ENCODE peak calls at places on chromosomes 12 and 14, in eight cellular contexts. One of them, this sample, is unnamed.

GRCh38 chr12:586318-587071 is 76.8 kb downstream of the NINJ2 start:
- DNase-seq in astrocyte: no peak
- DNase-seq in fibroblast of lung: no peak
- DNase-seq in HepG2: no peak
- DNase-seq in HCT116: no peak
- DNase-seq in keratinocyte: no peak
- DNase-seq in GM23248: no peak
- DNase-seq in endothelial cell of umbilical vein: no peak
- DNase-seq in this sample: no peak

GRCh38 chr12:107091989-107092641 is 1.2 kb downstream of the CRY1 start:
- DNase-seq in HepG2: peak; percentile 86
- DNase-seq in fibroblast of lung: peak; percentile 93
- DNase-seq in GM23248: peak; percentile 95
- DNase-seq in keratinocyte: peak; percentile 86
- DNase-seq in HCT116: peak; percentile 96
- DNase-seq in astrocyte: peak; percentile 91
- DNase-seq in endothelial cell of umbilical vein: peak; percentile 97
- DNase-seq in this sample: peak; percentile 63

GRCh38 chr14:77303417-77304156 is 17.1 kb downstream of the POMT2 start:
- DNase-seq in keratinocyte: peak; percentile 75
- DNase-seq in endothelial cell of umbilical vein: peak; percentile 96
- DNase-seq in GM23248: peak; percentile 100
- DNase-seq in HCT116: peak; percentile 54
- DNase-seq in astrocyte: peak; percentile 97
- DNase-seq in HepG2: peak; percentile 89
- DNase-seq in fibroblast of lung: peak; percentile 98
- DNase-seq in this sample: peak; percentile 75

GRCh38 chr14:68547305-68548193 is 245.3 kb downstream of the ZFP36L1 start:
- DNase-seq in astrocyte: peak; percentile 89
- DNase-seq in HCT116: peak; percentile 85
- DNase-seq in keratinocyte: peak; percentile 94
- DNase-seq in fibroblast of lung: peak; percentile 90
- DNase-seq in GM23248: peak; percentile 96
- DNase-seq in endothelial cell of umbilical vein: no peak
- DNase-seq in HepG2: no peak
- DNase-seq in this sample: peak; percentile 94

GRCh38 chr12:79298511-79298910 is 392.3 kb downstream of the PAWR start:
- DNase-seq in endothelial cell of umbilical vein: peak; percentile 26
- DNase-seq in HCT116: no peak
- DNase-seq in astrocyte: no peak
- DNase-seq in keratinocyte: no peak
- DNase-seq in HepG2: no peak
- DNase-seq in GM23248: no peak
- DNase-seq in fibroblast of lung: no peak
- DNase-seq in this sample: no peak

GRCh38 chr12:27398466-27398865 is 48.1 kb upstream of the SMCO2 start:
- DNase-seq in HepG2: no peak
- DNase-seq in astrocyte: no peak
- DNase-seq in HCT116: no peak
- DNase-seq in GM23248: no peak
- DNase-seq in fibroblast of lung: no peak
- DNase-seq in endothelial cell of umbilical vein: no peak
- DNase-seq in keratinocyte: no peak
- DNase-seq in this sample: no peak

GRCh38 chr12:127324681-127325080 is 942.3 kb upstream of the TMEM132C start:
- DNase-seq in keratinocyte: no peak
- DNase-seq in fibroblast of lung: no peak
- DNase-seq in GM23248: no peak
- DNase-seq in HCT116: no peak
- DNase-seq in astrocyte: no peak
- DNase-seq in HepG2: no peak
- DNase-seq in endothelial cell of umbilical vein: no peak
- DNase-seq in this sample: no peak

GRCh38 chr14:98932436-98933325 is 339.3 kb downstream of the BCL11B start:
- DNase-seq in keratinocyte: no peak
- DNase-seq in HepG2: no peak
- DNase-seq in astrocyte: no peak
- DNase-seq in endothelial cell of umbilical vein: no peak
- DNase-seq in GM23248: no peak
- DNase-seq in HCT116: no peak
- DNase-seq in fibroblast of lung: no peak
- DNase-seq in this sample: no peak

GRCh38 chr12:50922820-50923219 is 29.5 kb upstream of the HIGD1C start:
- DNase-seq in HCT116: no peak
- DNase-seq in endothelial cell of umbilical vein: peak; percentile 47
- DNase-seq in GM23248: peak; percentile 54
- DNase-seq in keratinocyte: no peak
- DNase-seq in astrocyte: no peak
- DNase-seq in fibroblast of lung: no peak
- DNase-seq in HepG2: no peak
- DNase-seq in this sample: no peak

GRCh38 chr12:56188786-56189335 is 422 bp downstream of the SMARCC2 start:
- DNase-seq in fibroblast of lung: no peak
- DNase-seq in GM23248: peak; percentile 36
- DNase-seq in keratinocyte: no peak
- DNase-seq in HCT116: no peak
- DNase-seq in endothelial cell of umbilical vein: peak; percentile 18
- DNase-seq in HepG2: no peak
- DNase-seq in astrocyte: no peak
- DNase-seq in this sample: no peak

GRCh38 chr12:46332260-46332659 is 40.3 kb downstream of the SLC38A2 start:
- DNase-seq in HCT116: no peak
- DNase-seq in endothelial cell of umbilical vein: no peak
- DNase-seq in HepG2: peak; percentile 9
- DNase-seq in keratinocyte: no peak
- DNase-seq in fibroblast of lung: peak; percentile 69
- DNase-seq in astrocyte: peak; percentile 58
- DNase-seq in GM23248: peak; percentile 62
- DNase-seq in this sample: peak; percentile 56

GRCh38 chr14:91383439-91383838 is 34.2 kb downstream of the CCDC88C start:
- DNase-seq in HepG2: no peak
- DNase-seq in fibroblast of lung: no peak
- DNase-seq in astrocyte: no peak
- DNase-seq in GM23248: no peak
- DNase-seq in HCT116: no peak
- DNase-seq in endothelial cell of umbilical vein: no peak
- DNase-seq in keratinocyte: no peak
- DNase-seq in this sample: peak; percentile 39

GRCh38 chr14:90487031-90487430 is 90.2 kb downstream of the CALM1 start:
- DNase-seq in HepG2: no peak
- DNase-seq in fibroblast of lung: peak; percentile 31
- DNase-seq in GM23248: no peak
- DNase-seq in keratinocyte: no peak
- DNase-seq in HCT116: no peak
- DNase-seq in endothelial cell of umbilical vein: peak; percentile 79
- DNase-seq in astrocyte: peak; percentile 6
- DNase-seq in this sample: no peak

GRCh38 chr12:128524439-128524838 is 257.5 kb downstream of the TMEM132C start:
- DNase-seq in keratinocyte: no peak
- DNase-seq in endothelial cell of umbilical vein: no peak
- DNase-seq in HepG2: no peak
- DNase-seq in HCT116: no peak
- DNase-seq in GM23248: no peak
- DNase-seq in astrocyte: no peak
- DNase-seq in fibroblast of lung: no peak
- DNase-seq in this sample: no peak

GRCh38 chr14:75770635-75771034 is 109.6 kb downstream of the TTLL5 start:
- DNase-seq in astrocyte: no peak
- DNase-seq in HepG2: no peak
- DNase-seq in HCT116: no peak
- DNase-seq in GM23248: no peak
- DNase-seq in endothelial cell of umbilical vein: no peak
- DNase-seq in fibroblast of lung: no peak
- DNase-seq in keratinocyte: no peak
- DNase-seq in this sample: no peak

GRCh38 chr14:22320353-22320733 is 268.7 kb downstream of the DAD1 start:
- DNase-seq in HCT116: no peak
- DNase-seq in astrocyte: no peak
- DNase-seq in HepG2: no peak
- DNase-seq in keratinocyte: no peak
- DNase-seq in endothelial cell of umbilical vein: no peak
- DNase-seq in GM23248: no peak
- DNase-seq in fibroblast of lung: no peak
- DNase-seq in this sample: no peak

GRCh38 chr12:116346222-116346621 is 68.7 kb upstream of the MED13L start:
- DNase-seq in HCT116: no peak
- DNase-seq in fibroblast of lung: peak; percentile 58
- DNase-seq in astrocyte: peak; percentile 46
- DNase-seq in GM23248: no peak
- DNase-seq in endothelial cell of umbilical vein: peak; percentile 45
- DNase-seq in HepG2: peak; percentile 18
- DNase-seq in keratinocyte: no peak
- DNase-seq in this sample: no peak

DNA sequence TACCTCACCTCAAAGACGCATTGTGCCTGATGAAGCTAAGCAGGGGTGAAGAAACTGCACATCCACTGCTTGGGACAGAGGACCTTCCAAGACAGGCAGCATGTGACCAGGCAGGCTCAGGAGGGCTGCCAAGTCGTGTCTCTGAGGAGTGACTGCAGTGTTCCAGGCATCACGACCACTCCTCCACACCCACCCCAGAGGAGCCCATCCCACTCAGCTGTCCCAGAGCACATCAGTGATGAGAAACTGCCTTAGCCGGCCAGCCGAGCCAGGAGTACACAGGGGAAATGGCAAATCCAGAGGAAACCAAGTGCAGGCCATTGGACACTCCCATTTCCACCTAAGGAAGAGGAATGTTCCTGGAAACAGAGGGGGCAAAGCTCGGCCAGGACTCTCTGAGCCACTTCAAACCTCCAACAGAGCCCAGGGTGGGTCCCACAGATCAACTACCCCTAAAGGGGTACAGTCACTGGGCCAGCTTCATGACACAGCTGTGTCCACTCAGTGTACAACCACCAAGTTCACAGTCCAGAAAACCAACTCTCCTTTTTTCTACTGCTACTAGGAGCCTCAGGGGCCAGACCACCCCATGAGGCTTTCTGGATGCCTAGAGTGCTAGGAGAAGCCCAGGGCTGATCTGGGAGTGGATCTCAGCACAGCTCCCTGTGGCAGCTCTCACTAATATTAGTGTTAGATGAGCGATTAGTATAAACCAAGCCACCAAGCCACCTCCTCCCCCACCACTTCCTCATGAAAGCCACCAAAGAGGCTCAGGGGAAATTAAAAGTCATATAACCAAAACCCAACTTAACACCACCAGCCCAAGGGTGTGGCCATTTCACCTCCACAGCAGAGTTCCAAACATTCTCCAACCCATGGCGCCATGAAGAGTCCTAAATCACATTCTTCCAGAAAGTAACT is 15.4 kb downstream of the PXN start:
- DNase-seq in keratinocyte: no peak
- DNase-seq in HCT116: no peak
- DNase-seq in astrocyte: no peak
- DNase-seq in HepG2: no peak
- DNase-seq in GM23248: peak; percentile 41
- DNase-seq in endothelial cell of umbilical vein: peak; percentile 53
- DNase-seq in fibroblast of lung: no peak
- DNase-seq in this sample: no peak
- H3K4me1 ChIP-seq in keratinocyte: peaks cover 77% of the 10 kb centered on the region
- H3K4me1 ChIP-seq in HCT116: peaks cover 84% of the 10 kb centered on the region
- H3K4me1 ChIP-seq in astrocyte: peaks cover 41% of the 10 kb centered on the region
- H3K4me1 ChIP-seq in HepG2: peaks cover 23% of the 10 kb centered on the region
- H3K4me1 ChIP-seq in GM23248: peaks cover 94% of the 10 kb centered on the region
- H3K4me1 ChIP-seq in endothelial cell of umbilical vein: peaks cover 66% of the 10 kb centered on the region
- H3K4me1 ChIP-seq in fibroblast of lung: peaks cover 28% of the 10 kb centered on the region
- H3K4me1 ChIP-seq in this sample: peaks cover 12% of the 10 kb centered on the region

GRCh38 chr12:130169256-130169655 is 7.0 kb downstream of the FZD10 start:
- DNase-seq in HCT116: no peak
- DNase-seq in astrocyte: no peak
- DNase-seq in HepG2: no peak
- DNase-seq in fibroblast of lung: no peak
- DNase-seq in GM23248: no peak
- DNase-seq in endothelial cell of umbilical vein: no peak
- DNase-seq in keratinocyte: no peak
- DNase-seq in this sample: no peak
- TF ChIP-seq EZH2 in HCT116: no peak
- TF ChIP-seq EZH2 in astrocyte: no peak
- TF ChIP-seq EZH2 in HepG2: no peak
- TF ChIP-seq EZH2 in fibroblast of lung: no peak
- TF ChIP-seq EZH2 in GM23248: no peak
- TF ChIP-seq EZH2 in endothelial cell of umbilical vein: no peak
- TF ChIP-seq EZH2 in keratinocyte: no peak
- TF ChIP-seq EZH2 in this sample: no peak

DNA sequence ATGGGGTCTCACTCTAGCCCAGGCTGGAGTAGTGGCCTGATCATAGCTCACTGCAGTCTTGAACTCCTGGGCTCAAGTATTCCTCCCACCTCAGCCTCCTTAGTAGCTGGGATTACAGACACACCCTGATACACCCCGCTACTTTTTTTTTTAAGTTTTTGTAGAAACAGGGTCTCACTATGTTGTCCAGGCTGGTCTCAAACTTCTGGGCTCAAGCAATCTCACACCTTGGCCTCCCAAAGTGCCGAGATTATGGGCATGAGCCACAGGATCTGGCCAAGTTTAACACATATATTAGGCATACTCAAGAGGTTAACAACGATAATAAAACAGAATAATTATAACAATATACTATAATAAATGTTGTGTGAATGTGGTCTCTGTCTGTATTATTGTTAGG is 25.8 kb downstream of the PPTC7 start:
- DNase-seq in GM23248: no peak
- DNase-seq in endothelial cell of umbilical vein: no peak
- DNase-seq in HCT116: no peak
- DNase-seq in HepG2: no peak
- DNase-seq in astrocyte: no peak
- DNase-seq in keratinocyte: no peak
- DNase-seq in fibroblast of lung: no peak
- DNase-seq in this sample: no peak
- H3K4me1 ChIP-seq in GM23248: peaks cover 33% of the 10 kb centered on the region
- H3K4me1 ChIP-seq in endothelial cell of umbilical vein: no peaks in the 10 kb centered on the region
- H3K4me1 ChIP-seq in HCT116: peaks cover 6% of the 10 kb centered on the region
- H3K4me1 ChIP-seq in HepG2: peaks cover 25% of the 10 kb centered on the region
- H3K4me1 ChIP-seq in astrocyte: peaks cover 16% of the 10 kb centered on the region
- H3K4me1 ChIP-seq in keratinocyte: peaks cover 19% of the 10 kb centered on the region
- H3K4me1 ChIP-seq in fibroblast of lung: peaks cover 13% of the 10 kb centered on the region
- H3K4me1 ChIP-seq in this sample: peaks cover 24% of the 10 kb centered on the region

DNA sequence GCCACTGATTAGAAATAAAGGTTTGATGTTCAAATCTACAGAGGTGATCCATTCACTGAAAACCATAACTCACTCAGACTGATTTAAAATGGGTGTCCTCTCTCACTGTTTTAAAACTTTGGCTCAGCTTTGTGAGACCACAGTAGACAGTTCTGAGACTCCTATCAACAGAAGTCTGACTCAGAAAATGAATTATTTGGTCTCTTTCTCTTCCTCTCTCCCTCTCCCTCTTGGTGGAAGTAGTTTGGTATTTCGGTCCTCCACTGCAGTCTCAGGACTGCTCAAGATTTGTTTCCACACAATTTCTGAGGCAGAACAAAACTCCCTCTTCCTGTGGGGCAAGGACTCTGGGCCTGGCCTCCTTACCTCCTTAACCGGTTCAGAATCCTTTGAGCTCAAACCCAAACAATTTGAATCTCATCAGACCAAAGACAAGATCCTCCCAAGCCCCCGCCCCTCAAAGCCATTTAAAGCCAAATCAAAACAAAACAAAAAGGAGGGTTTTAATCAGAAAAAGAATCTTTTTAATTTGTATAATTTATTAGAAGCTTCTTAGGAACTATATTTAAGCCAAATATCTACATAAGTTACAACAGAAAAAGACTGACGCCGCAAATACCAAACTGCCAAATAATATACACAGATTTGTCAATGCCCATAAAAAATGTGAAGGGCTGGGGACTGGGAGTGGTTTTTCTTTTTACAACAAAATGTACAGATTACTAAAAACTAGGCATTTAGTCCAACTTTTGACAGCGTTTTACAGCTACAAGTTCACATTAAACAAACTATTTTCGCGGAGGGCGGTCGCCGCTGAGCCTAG is 3.9 kb downstream of the NKX2-1 start:
- DNase-seq in GM23248: no peak
- DNase-seq in keratinocyte: no peak
- DNase-seq in astrocyte: no peak
- DNase-seq in endothelial cell of umbilical vein: no peak
- DNase-seq in HCT116: no peak
- DNase-seq in fibroblast of lung: peak; percentile 52
- DNase-seq in HepG2: no peak
- DNase-seq in this sample: no peak
- TF ChIP-seq EZH2 in GM23248: no peak
- TF ChIP-seq EZH2 in keratinocyte: no peak
- TF ChIP-seq EZH2 in astrocyte: no peak
- TF ChIP-seq EZH2 in endothelial cell of umbilical vein: no peak
- TF ChIP-seq EZH2 in HCT116: no peak
- TF ChIP-seq EZH2 in fibroblast of lung: no peak
- TF ChIP-seq EZH2 in HepG2: no peak
- TF ChIP-seq EZH2 in this sample: no peak